ENCODE peak calls at places on chromosomes 16 and 17, in nine cellular contexts. One of them, this sample, is unnamed.

GRCh38 chr16:4293822-4294457 is 21.1 kb upstream of the TFAP4 start:
- DNase-seq in bronchial epithelial cell: peak; percentile 40
- DNase-seq in cardiac fibroblast: peak; percentile 61
- DNase-seq in fibroblast of lung: peak; percentile 84
- DNase-seq in IMR-90: peak; percentile 82
- DNase-seq in H1: peak; percentile 82
- DNase-seq in choroid plexus epithelial cell: peak; percentile 87
- DNase-seq in cardiac muscle cell: peak; percentile 81
- DNase-seq in Peyer's patch: no peak
- DNase-seq in this sample: peak; percentile 80

GRCh38 chr17:8160741-8161221 is 2.0 kb downstream of the VAMP2 start:
- DNase-seq in bronchial epithelial cell: no peak
- DNase-seq in cardiac fibroblast: no peak
- DNase-seq in fibroblast of lung: no peak
- DNase-seq in IMR-90: no peak
- DNase-seq in H1: no peak
- DNase-seq in choroid plexus epithelial cell: no peak
- DNase-seq in cardiac muscle cell: no peak
- DNase-seq in Peyer's patch: no peak
- DNase-seq in this sample: no peak

GRCh38 chr17:67800495-67800928 is 24.8 kb upstream of the BPTF start:
- DNase-seq in bronchial epithelial cell: peak; percentile 55
- DNase-seq in cardiac fibroblast: peak; percentile 85
- DNase-seq in fibroblast of lung: peak; percentile 80
- DNase-seq in IMR-90: peak; percentile 75
- DNase-seq in H1: peak; percentile 87
- DNase-seq in choroid plexus epithelial cell: peak; percentile 91
- DNase-seq in cardiac muscle cell: peak; percentile 88
- DNase-seq in Peyer's patch: peak; percentile 86
- DNase-seq in this sample: peak; percentile 80

GRCh38 chr16:19831678-19832077 is 53.0 kb downstream of the GPRC5B start:
- DNase-seq in bronchial epithelial cell: peak; percentile 56
- DNase-seq in cardiac fibroblast: peak; percentile 82
- DNase-seq in fibroblast of lung: peak; percentile 74
- DNase-seq in IMR-90: peak; percentile 89
- DNase-seq in H1: no peak
- DNase-seq in choroid plexus epithelial cell: peak; percentile 91
- DNase-seq in cardiac muscle cell: peak; percentile 66
- DNase-seq in Peyer's patch: no peak
- DNase-seq in this sample: peak; percentile 65

GRCh38 chr16:1784977-1785845 is 2.5 kb downstream of the NUBP2 start:
- DNase-seq in bronchial epithelial cell: no peak
- DNase-seq in cardiac fibroblast: no peak
- DNase-seq in fibroblast of lung: no peak
- DNase-seq in IMR-90: no peak
- DNase-seq in H1: no peak
- DNase-seq in choroid plexus epithelial cell: no peak
- DNase-seq in cardiac muscle cell: no peak
- DNase-seq in Peyer's patch: no peak
- DNase-seq in this sample: no peak

GRCh38 chr17:17448076-17448475 is 28.7 kb upstream of the MED9 start:
- DNase-seq in bronchial epithelial cell: no peak
- DNase-seq in cardiac fibroblast: no peak
- DNase-seq in fibroblast of lung: no peak
- DNase-seq in IMR-90: no peak
- DNase-seq in H1: no peak
- DNase-seq in choroid plexus epithelial cell: no peak
- DNase-seq in cardiac muscle cell: no peak
- DNase-seq in Peyer's patch: no peak
- DNase-seq in this sample: no peak

GRCh38 chr16:82634955-82635610 is 8.3 kb downstream of the CDH13 start:
- DNase-seq in bronchial epithelial cell: no peak
- DNase-seq in cardiac fibroblast: no peak
- DNase-seq in fibroblast of lung: no peak
- DNase-seq in IMR-90: no peak
- DNase-seq in H1: no peak
- DNase-seq in choroid plexus epithelial cell: no peak
- DNase-seq in cardiac muscle cell: no peak
- DNase-seq in Peyer's patch: no peak
- DNase-seq in this sample: no peak

GRCh38 chr16:57278494-57278893 is 6.0 kb downstream of the PLLP start:
- DNase-seq in bronchial epithelial cell: no peak
- DNase-seq in cardiac fibroblast: no peak
- DNase-seq in fibroblast of lung: no peak
- DNase-seq in IMR-90: no peak
- DNase-seq in H1: no peak
- DNase-seq in choroid plexus epithelial cell: no peak
- DNase-seq in cardiac muscle cell: no peak
- DNase-seq in Peyer's patch: no peak
- DNase-seq in this sample: no peak

DNA sequence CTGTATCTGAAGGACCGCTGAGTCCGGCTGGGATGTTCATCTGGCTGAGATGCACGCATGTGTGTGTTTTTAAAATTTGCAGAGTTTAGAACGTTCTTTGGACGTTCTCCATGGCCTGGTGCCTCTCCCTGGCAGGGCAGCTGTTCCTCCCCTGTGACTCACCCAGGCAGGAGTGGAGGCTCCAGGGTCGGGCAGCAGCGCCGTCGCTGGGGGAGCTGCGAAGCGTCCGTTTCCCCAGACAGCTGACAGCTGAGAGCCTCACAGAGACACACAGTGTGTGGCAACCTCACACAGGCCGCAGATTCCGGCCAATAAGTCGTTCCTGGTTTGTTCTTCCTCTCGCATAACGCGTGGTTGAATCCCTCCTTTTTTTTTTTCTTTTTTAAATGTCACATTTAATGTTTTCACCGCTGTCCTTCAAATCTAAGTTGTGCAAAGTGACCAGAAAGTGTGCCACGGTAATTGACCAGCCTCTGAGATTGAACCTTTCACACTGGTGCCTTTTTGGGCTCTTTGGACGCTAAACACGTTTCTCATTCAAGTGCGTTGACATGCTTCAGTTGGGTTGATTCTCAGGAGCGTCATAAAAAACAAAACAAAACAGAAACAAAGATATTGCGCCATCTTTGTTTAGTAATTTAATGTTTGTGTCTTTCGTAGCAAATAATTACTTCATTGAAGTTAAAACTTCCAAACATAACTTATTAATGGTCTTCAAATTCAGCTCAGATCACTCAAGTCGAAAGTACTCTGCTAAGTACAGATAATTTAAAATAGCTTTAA is 80.4 kb downstream of the OR1D5 start:
- DNase-seq in bronchial epithelial cell: no peak
- DNase-seq in cardiac fibroblast: peak; percentile 62
- DNase-seq in fibroblast of lung: peak; percentile 96
- DNase-seq in IMR-90: peak; percentile 89
- DNase-seq in H1: no peak
- DNase-seq in choroid plexus epithelial cell: no peak
- DNase-seq in cardiac muscle cell: peak; percentile 95
- DNase-seq in Peyer's patch: no peak
- DNase-seq in this sample: peak; percentile 87
- TF ChIP-seq CTCF in bronchial epithelial cell: no peak
- TF ChIP-seq CTCF in cardiac fibroblast: peak; percentile 18
- TF ChIP-seq CTCF in fibroblast of lung: peak; percentile 39
- TF ChIP-seq CTCF in IMR-90: peak; percentile 55
- TF ChIP-seq CTCF in H1: no peak
- TF ChIP-seq CTCF in choroid plexus epithelial cell: no peak
- TF ChIP-seq CTCF in cardiac muscle cell: peak; percentile 61
- TF ChIP-seq CTCF in Peyer's patch: no peak
- TF ChIP-seq CTCF in this sample: peak; percentile 68

GRCh38 chr17:30819941-30820705 is 4.4 kb downstream of the CRLF3 start:
- DNase-seq in bronchial epithelial cell: no peak
- DNase-seq in cardiac fibroblast: peak; percentile 23
- DNase-seq in fibroblast of lung: no peak
- DNase-seq in IMR-90: peak; percentile 9
- DNase-seq in H1: no peak
- DNase-seq in choroid plexus epithelial cell: peak; percentile 39
- DNase-seq in cardiac muscle cell: peak; percentile 65
- DNase-seq in Peyer's patch: peak; percentile 18
- DNase-seq in this sample: peak; percentile 38

GRCh38 chr17:30824356-30825145 is at the start of gene CRLF3:
- DNase-seq in bronchial epithelial cell: peak; percentile 82
- DNase-seq in cardiac fibroblast: peak; percentile 85
- DNase-seq in fibroblast of lung: peak; percentile 88
- DNase-seq in IMR-90: peak; percentile 87
- DNase-seq in H1: peak; percentile 93
- DNase-seq in choroid plexus epithelial cell: peak; percentile 92
- DNase-seq in cardiac muscle cell: peak; percentile 95
- DNase-seq in Peyer's patch: peak; percentile 94
- DNase-seq in this sample: peak; percentile 83

GRCh38 chr17:30824002-30824355 is 513 bp downstream of the CRLF3 start:
- DNase-seq in bronchial epithelial cell: no peak
- DNase-seq in cardiac fibroblast: peak; percentile 16
- DNase-seq in fibroblast of lung: no peak
- DNase-seq in IMR-90: no peak
- DNase-seq in H1: no peak
- DNase-seq in choroid plexus epithelial cell: no peak
- DNase-seq in cardiac muscle cell: no peak
- DNase-seq in Peyer's patch: no peak
- DNase-seq in this sample: no peak

GRCh38 chr17:30823425-30823824 is 1.1 kb downstream of the CRLF3 start:
- DNase-seq in bronchial epithelial cell: no peak
- DNase-seq in cardiac fibroblast: no peak
- DNase-seq in fibroblast of lung: no peak
- DNase-seq in IMR-90: no peak
- DNase-seq in H1: no peak
- DNase-seq in choroid plexus epithelial cell: no peak
- DNase-seq in cardiac muscle cell: no peak
- DNase-seq in Peyer's patch: no peak
- DNase-seq in this sample: no peak

DNA sequence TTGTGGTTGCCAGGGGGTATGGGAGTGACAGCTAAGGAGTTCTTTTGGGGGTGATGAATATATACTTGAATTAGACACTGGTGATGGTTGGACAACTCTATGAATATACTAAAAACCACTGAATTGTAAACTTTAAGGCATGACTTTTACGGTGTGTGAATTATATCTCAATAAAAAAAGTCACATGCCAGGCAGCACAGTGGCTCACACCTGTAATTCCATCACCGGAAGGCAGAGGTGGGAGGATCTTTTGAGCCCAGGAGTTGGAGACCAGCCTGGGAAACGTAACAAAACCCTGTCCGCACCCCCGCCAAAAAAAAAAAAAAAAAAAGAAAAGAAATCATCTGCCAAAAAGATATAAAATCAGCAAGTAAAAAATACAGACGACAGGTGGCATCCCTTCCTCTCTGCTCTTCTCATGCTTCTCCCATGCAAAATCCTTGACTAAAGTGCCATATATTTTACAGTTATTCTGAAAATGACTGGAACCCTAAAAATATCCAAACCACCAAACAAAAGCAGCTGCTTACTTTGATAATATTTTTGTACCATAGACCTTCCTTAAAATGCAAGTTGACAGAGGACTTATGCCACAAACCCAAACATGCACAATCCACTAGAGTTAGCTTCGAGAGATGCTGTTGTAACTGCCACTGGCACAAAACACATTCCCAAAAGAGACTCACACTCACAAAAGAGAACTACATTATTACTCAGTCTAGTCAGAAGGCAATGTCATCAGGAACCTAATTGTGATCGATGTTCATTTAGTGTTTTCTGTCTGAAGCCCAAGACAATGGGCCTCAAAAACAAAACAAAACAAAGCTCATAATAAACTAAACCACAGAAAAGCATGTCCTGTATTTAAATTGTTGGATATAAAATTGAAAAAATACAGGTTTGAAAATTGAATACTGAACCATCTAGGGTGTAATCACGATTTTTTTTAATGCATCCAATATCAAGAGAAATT is 2.5 kb downstream of the CRLF3 start:
- DNase-seq in bronchial epithelial cell: no peak
- DNase-seq in cardiac fibroblast: no peak
- DNase-seq in fibroblast of lung: no peak
- DNase-seq in IMR-90: no peak
- DNase-seq in H1: no peak
- DNase-seq in choroid plexus epithelial cell: no peak
- DNase-seq in cardiac muscle cell: no peak
- DNase-seq in Peyer's patch: peak; percentile 7
- DNase-seq in this sample: no peak
- H3K4me3 ChIP-seq in bronchial epithelial cell: no peak overlapping the region
- H3K4me3 ChIP-seq in cardiac fibroblast: no peak overlapping the region
- H3K4me3 ChIP-seq in fibroblast of lung: no peak overlapping the region
- H3K4me3 ChIP-seq in IMR-90: no peak overlapping the region
- H3K4me3 ChIP-seq in H1: peak overlapping the region; percentile 11
- H3K4me3 ChIP-seq in choroid plexus epithelial cell: no peak overlapping the region
- H3K4me3 ChIP-seq in cardiac muscle cell: no peak overlapping the region
- H3K4me3 ChIP-seq in Peyer's patch: peak overlapping the region; percentile 97
- H3K4me3 ChIP-seq in this sample: no peak overlapping the region

GRCh38 chr16:65200857-65201256 is 79.0 kb upstream of the CDH11 start:
- DNase-seq in bronchial epithelial cell: peak; percentile 44
- DNase-seq in cardiac fibroblast: peak; percentile 78
- DNase-seq in fibroblast of lung: peak; percentile 56
- DNase-seq in IMR-90: peak; percentile 30
- DNase-seq in H1: no peak
- DNase-seq in choroid plexus epithelial cell: peak; percentile 80
- DNase-seq in cardiac muscle cell: peak; percentile 89
- DNase-seq in Peyer's patch: no peak
- DNase-seq in this sample: no peak

GRCh38 chr16:65196696-65197095 is 74.8 kb upstream of the CDH11 start:
- DNase-seq in bronchial epithelial cell: no peak
- DNase-seq in cardiac fibroblast: peak; percentile 18
- DNase-seq in fibroblast of lung: peak; percentile 11
- DNase-seq in IMR-90: no peak
- DNase-seq in H1: no peak
- DNase-seq in choroid plexus epithelial cell: peak; percentile 31
- DNase-seq in cardiac muscle cell: no peak
- DNase-seq in Peyer's patch: no peak
- DNase-seq in this sample: peak; percentile 20

GRCh38 chr16:65200374-65200773 is 78.5 kb upstream of the CDH11 start:
- DNase-seq in bronchial epithelial cell: peak; percentile 61
- DNase-seq in cardiac fibroblast: no peak
- DNase-seq in fibroblast of lung: no peak
- DNase-seq in IMR-90: no peak
- DNase-seq in H1: no peak
- DNase-seq in choroid plexus epithelial cell: no peak
- DNase-seq in cardiac muscle cell: no peak
- DNase-seq in Peyer's patch: no peak
- DNase-seq in this sample: no peak

GRCh38 chr16:65201446-65202010 is 79.7 kb upstream of the CDH11 start:
- DNase-seq in bronchial epithelial cell: no peak
- DNase-seq in cardiac fibroblast: no peak
- DNase-seq in fibroblast of lung: peak; percentile 49
- DNase-seq in IMR-90: peak; percentile 19
- DNase-seq in H1: no peak
- DNase-seq in choroid plexus epithelial cell: no peak
- DNase-seq in cardiac muscle cell: peak; percentile 41
- DNase-seq in Peyer's patch: no peak
- DNase-seq in this sample: no peak

GRCh38 chr16:65195998-65196397 is 74.1 kb upstream of the CDH11 start:
- DNase-seq in bronchial epithelial cell: peak; percentile 15
- DNase-seq in cardiac fibroblast: peak; percentile 35
- DNase-seq in fibroblast of lung: no peak
- DNase-seq in IMR-90: peak; percentile 27
- DNase-seq in H1: no peak
- DNase-seq in choroid plexus epithelial cell: peak; percentile 68
- DNase-seq in cardiac muscle cell: peak; percentile 18
- DNase-seq in Peyer's patch: no peak
- DNase-seq in this sample: no peak
- TF ChIP-seq CTCF in bronchial epithelial cell: no peak
- TF ChIP-seq CTCF in cardiac fibroblast: no peak
- TF ChIP-seq CTCF in fibroblast of lung: no peak
- TF ChIP-seq CTCF in IMR-90: no peak
- TF ChIP-seq CTCF in H1: no peak
- TF ChIP-seq CTCF in choroid plexus epithelial cell: peak; percentile 5
- TF ChIP-seq CTCF in cardiac muscle cell: no peak
- TF ChIP-seq CTCF in Peyer's patch: no peak
- TF ChIP-seq CTCF in this sample: no peak

GRCh38 chr17:34412965-34413441 is 50.0 kb upstream of the CCL1 start:
- DNase-seq in bronchial epithelial cell: peak; percentile 29
- DNase-seq in cardiac fibroblast: peak; percentile 86
- DNase-seq in fibroblast of lung: peak; percentile 44
- DNase-seq in IMR-90: peak; percentile 22
- DNase-seq in H1: no peak
- DNase-seq in choroid plexus epithelial cell: peak; percentile 5
- DNase-seq in cardiac muscle cell: peak; percentile 32
- DNase-seq in Peyer's patch: no peak
- DNase-seq in this sample: peak; percentile 85
- H3K4me3 ChIP-seq in bronchial epithelial cell: no peak overlapping the region
- H3K4me3 ChIP-seq in cardiac fibroblast: no peak overlapping the region
- H3K4me3 ChIP-seq in fibroblast of lung: no peak overlapping the region
- H3K4me3 ChIP-seq in IMR-90: no peak overlapping the region
- H3K4me3 ChIP-seq in H1: no peak overlapping the region
- H3K4me3 ChIP-seq in choroid plexus epithelial cell: no peak overlapping the region
- H3K4me3 ChIP-seq in cardiac muscle cell: no peak overlapping the region
- H3K4me3 ChIP-seq in Peyer's patch: no peak overlapping the region
- H3K4me3 ChIP-seq in this sample: no peak overlapping the region